ENCODE peak calls at places on chromosomes 4 and X, in seven cellular contexts. I is neural crest cell, B is tibial artery, H is NCI-H146, F is SHP77, R is NCI-H510A, Z is posterior vena cava. L is an unnamed sample.

GRCh38 chr4:96483308-96484030 is 643.6 kb downstream of the PDHA2 start:
- DNase-seq in F (no peak), Z (no peak), B (no peak), I (no peak), R (no peak), H (no peak), L (peak)

GRCh38 chrX:9992724-9993123 is 25.6 kb downstream of the CLDN34 start:
- DNase-seq in F (no peak), H (no peak), I (no peak), B (no peak), Z (peak), R (no peak), L (no peak)

GRCh38 chr4:25663778-25664177 is 8.1 kb downstream of the SLC34A2 start:
- DNase-seq in Z (no peak), I (no peak), R (no peak), F (no peak), H (no peak), B (no peak), L (no peak)

GRCh38 chr4:21765810-21766407 is 182.7 kb downstream of the KCNIP4 start:
- DNase-seq in F (peak), B (no peak), Z (no peak), H (peak), I (peak), R (no peak), L (peak)

GRCh38 chr4:16591867-16592266 is 306.6 kb downstream of the LDB2 start:
- DNase-seq in I (peak), F (no peak), B (no peak), Z (no peak), R (no peak), H (no peak), L (no peak)

GRCh38 chr4:103786014-103786413 is 66.2 kb upstream of the TACR3 start:
- DNase-seq in I (no peak), Z (no peak), B (no peak), H (peak), F (peak), R (no peak), L (peak)

GRCh38 chr4:123562994-123563745 is 166.6 kb downstream of the SPRY1 start:
- DNase-seq in Z (no peak), H (no peak), B (no peak), I (no peak), F (no peak), R (no peak), L (no peak)

GRCh38 chrX:153723351-153724251 is 586 bp downstream of the BCAP31 start:
- DNase-seq in H (peak), R (peak), I (no peak), F (no peak), Z (no peak), B (no peak), L (peak)

GRCh38 chrX:2348225-2348624 is 152.6 kb downstream of the DHRSX start:
- DNase-seq in Z (no peak), F (no peak), B (no peak), H (no peak), I (no peak), R (no peak), L (no peak)

GRCh38 chr4:184287697-184288255 is 70.1 kb upstream of the ENPP6 start:
- DNase-seq in I (no peak), H (no peak), B (no peak), F (no peak), Z (no peak), R (peak), L (peak)

GRCh38 chr4:47471591-47471990 is 8.1 kb upstream of the COMMD8 start:
- DNase-seq in R (no peak), Z (no peak), H (no peak), I (no peak), B (no peak), F (no peak), L (no peak)

GRCh38 chr4:118059397-118059796 is 25.1 kb downstream of the NDST3 start:
- DNase-seq in R (no peak), B (no peak), I (no peak), F (no peak), Z (no peak), H (no peak), L (no peak)

GRCh38 chr4:54187148-54187547 is 41.9 kb upstream of the PDGFRA start:
- DNase-seq in F (no peak), R (no peak), B (no peak), H (no peak), Z (no peak), I (no peak), L (no peak)